ENCODE peak calls at places on chromosomes 1 and 21, in five cellular contexts. H is brain microvascular endothelial cell; F is trophoblast cell; I is CD8-positive, alpha-beta T cell; P is fibroblast of lung. S is an unnamed sample.
A peak's percentile ranks its signal among the peaks of the same experiment; 100 is the strongest.

GRCh38 chr1:30920827-30921226 is 12.3 kb upstream of the SDC3 start:
- DNase-seq in H (peak; percentile 53), F (no peak), I (no peak), P (no peak), S (no peak)

GRCh38 chr1:223478606-223479005 is 85.4 kb downstream of the CCDC185 start:
- DNase-seq in H (no peak), F (no peak), I (no peak), P (no peak), S (no peak)

GRCh38 chr1:3014443-3015268 is 6.6 kb upstream of the ACTRT2 start:
- DNase-seq in H (no peak), F (no peak), I (no peak), P (no peak), S (no peak)

GRCh38 chr1:197065549-197065948 is 1.5 kb downstream of the F13B start:
- DNase-seq in H (peak; percentile 3), F (peak; percentile 41), I (no peak), P (peak; percentile 21), S (no peak)

GRCh38 chr21:34938079-34938764 is 110.9 kb downstream of the RUNX1 start:
- DNase-seq in H (peak; percentile 58), F (peak; percentile 60), I (no peak), P (no peak), S (no peak)

GRCh38 chr1:91582431-91582921 is 81.8 kb downstream of the CDC7 start:
- DNase-seq in H (peak; percentile 93), F (peak; percentile 29), I (no peak), P (peak; percentile 92), S (no peak)

GRCh38 chr1:6026095-6026809 is 19.4 kb upstream of the KCNAB2 start:
- DNase-seq in H (peak; percentile 12), F (peak; percentile 43), I (peak; percentile 94), P (no peak), S (peak; percentile 90)

GRCh38 chr21:25997788-25998611 is 172.6 kb downstream of the APP start:
- DNase-seq in H (no peak), F (no peak), I (no peak), P (no peak), S (no peak)

GRCh38 chr1:94636625-94637024 is 95.1 kb upstream of the F3 start:
- DNase-seq in H (no peak), F (no peak), I (no peak), P (peak; percentile 88), S (no peak)

GRCh38 chr1:199083680-199084079 is 444.8 kb downstream of the PTPRC start:
- DNase-seq in H (peak; percentile 51), F (no peak), I (no peak), P (peak; percentile 65), S (no peak)

GRCh38 chr1:97814121-97814520 is 106.7 kb downstream of the DPYD start:
- DNase-seq in H (no peak), F (no peak), I (no peak), P (no peak), S (no peak)

GRCh38 chr1:179810367-179810715 is 67.2 kb downstream of the FAM163A start:
- DNase-seq in H (no peak), F (no peak), I (no peak), P (no peak), S (no peak)

GRCh38 chr21:40143822-40144525 is 276.7 kb downstream of the PCP4 start:
- DNase-seq in H (peak; percentile 9), F (peak; percentile 88), I (no peak), P (peak; percentile 37), S (no peak)

GRCh38 chr1:12001249-12001917 is 17.9 kb upstream of the MIIP start:
- DNase-seq in H (peak; percentile 37), F (peak; percentile 48), I (no peak), P (peak; percentile 87), S (no peak)

GRCh38 chr1:110737206-110737605 is 62.5 kb upstream of the KCNA3 start:
- DNase-seq in H (no peak), F (peak; percentile 93), I (no peak), P (no peak), S (no peak)

GRCh38 chr1:112704908-112705627 is 1.9 kb downstream of the RHOC start:
- DNase-seq in H (peak; percentile 95), F (peak; percentile 77), I (peak; percentile 54), P (peak; percentile 95), S (peak; percentile 81)

GRCh38 chr1:109199710-109200109 is 14.0 kb upstream of the SARS1 start:
- DNase-seq in H (no peak), F (no peak), I (no peak), P (no peak), S (peak; percentile 51)

GRCh38 chr1:66532798-66533783 is 862 bp upstream of the SGIP1 start:
- DNase-seq in H (peak; percentile 87), F (peak; percentile 21), I (no peak), P (peak; percentile 90), S (no peak)

GRCh38 chr1:41920658-41921057 is 1.9 kb upstream of the HIVEP3 start:
- DNase-seq in H (peak; percentile 37), F (peak; percentile 22), I (no peak), P (peak; percentile 23), S (no peak)

GRCh38 chr1:156226116-156226538 is 13.3 kb downstream of the PMF1 start:
- DNase-seq in H (no peak), F (no peak), I (no peak), P (no peak), S (peak; percentile 60)

GRCh38 chr1:84505167-84506001 is 802 bp upstream of the SPATA1 start:
- DNase-seq in H (peak; percentile 25), F (peak; percentile 72), I (no peak), P (peak; percentile 66), S (no peak)

GRCh38 chr1:181073638-181074037 is 14.9 kb upstream of the IER5 start:
- DNase-seq in H (peak; percentile 85), F (no peak), I (no peak), P (peak; percentile 83), S (no peak)

DNA sequence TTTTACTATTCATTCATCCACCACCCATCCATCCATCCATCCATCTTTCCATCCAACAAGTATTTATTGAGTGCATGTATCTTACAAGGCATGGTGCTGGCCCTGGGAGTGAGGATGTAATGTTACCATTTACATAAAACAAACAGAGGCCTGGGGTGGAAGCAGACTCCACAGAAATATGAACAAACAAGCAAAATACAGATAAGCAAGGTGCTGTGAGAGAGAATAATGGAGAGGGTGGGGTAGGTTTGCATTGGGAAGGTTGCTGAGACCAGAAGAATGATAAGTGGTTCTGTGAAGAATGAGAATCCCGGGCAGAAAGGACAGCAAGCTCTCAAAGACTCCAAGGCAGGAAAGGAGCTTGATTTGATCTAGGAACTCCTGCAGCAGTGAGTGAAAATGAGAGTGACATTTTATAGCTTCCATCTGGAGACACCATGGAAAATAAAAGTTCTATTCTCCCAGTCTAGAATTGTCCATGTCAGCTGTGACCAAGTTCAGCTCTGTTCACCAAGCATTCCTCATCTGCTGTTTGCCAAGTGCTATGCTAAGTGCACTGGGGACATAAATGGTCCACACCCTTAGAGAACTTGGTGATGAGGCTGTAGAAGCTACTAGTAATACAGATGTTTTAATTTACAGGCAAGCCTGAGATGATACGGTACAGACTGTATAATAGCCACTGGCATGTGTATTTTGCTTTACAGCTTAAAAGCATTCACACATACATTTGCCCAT is 75.3 kb downstream of the PEX14 start:
- DNase-seq in H (no peak), F (no peak), I (no peak), P (no peak), S (no peak)
- H3K4me3 ChIP-seq in H (no peak overlapping the region), F (no peak overlapping the region), I (no peak overlapping the region), P (no peak overlapping the region), S (no peak overlapping the region)

GRCh38 chr1:59133997-59134396 is 162.9 kb upstream of the FGGY start:
- DNase-seq in H (no peak), F (no peak), I (no peak), P (no peak), S (no peak)

GRCh38 chr1:59137968-59138367 is 158.9 kb upstream of the FGGY start:
- DNase-seq in H (no peak), F (no peak), I (no peak), P (no peak), S (no peak)

GRCh38 chr1:59136541-59137335 is 160.2 kb upstream of the FGGY start:
- DNase-seq in H (no peak), F (no peak), I (no peak), P (no peak), S (no peak)

GRCh38 chr1:59138402-59138801 is 158.5 kb upstream of the FGGY start:
- DNase-seq in H (no peak), F (no peak), I (no peak), P (no peak), S (no peak)

DNA sequence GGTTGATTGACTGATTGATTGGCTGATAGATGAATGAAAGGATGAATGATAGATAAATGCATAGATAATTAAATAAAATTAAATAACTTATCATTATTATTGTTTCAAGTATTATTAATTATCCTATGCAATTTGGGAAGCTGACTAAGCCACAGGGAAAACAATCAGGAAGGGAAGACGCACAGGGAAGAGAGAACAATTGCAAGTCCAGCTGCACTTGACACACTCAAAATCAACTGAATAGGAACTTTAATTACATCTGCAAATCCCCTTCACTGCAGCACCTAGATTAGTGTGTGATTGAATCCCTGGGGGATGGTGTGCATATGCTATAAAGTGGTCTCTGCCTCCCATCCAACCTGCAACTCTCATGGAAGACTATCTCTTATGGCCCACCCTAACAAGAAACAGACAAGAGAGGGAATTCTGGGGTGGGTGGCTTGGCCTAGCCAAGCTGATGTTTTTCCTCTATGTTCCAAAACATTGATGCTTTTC is 161.1 kb upstream of the FGGY start:
- DNase-seq in H (no peak), F (no peak), I (no peak), P (no peak), S (no peak)
- H3K27me3 ChIP-seq in H (no peaks in the 10 kb centered on the region), F (no peaks in the 10 kb centered on the region), I (no peaks in the 10 kb centered on the region), P (no peaks in the 10 kb centered on the region), S (no peaks in the 10 kb centered on the region)

GRCh38 chr1:211808475-211808874 is 22.1 kb downstream of the LPGAT1 start:
- DNase-seq in H (no peak), F (peak; percentile 21), I (no peak), P (no peak), S (no peak)
- H3K36me3 ChIP-seq in H (no peaks in the 10 kb centered on the region), F (no peaks in the 10 kb centered on the region), I (no peaks in the 10 kb centered on the region), P (no peaks in the 10 kb centered on the region), S (peaks cover 3% of the 10 kb centered on the region)

DNA sequence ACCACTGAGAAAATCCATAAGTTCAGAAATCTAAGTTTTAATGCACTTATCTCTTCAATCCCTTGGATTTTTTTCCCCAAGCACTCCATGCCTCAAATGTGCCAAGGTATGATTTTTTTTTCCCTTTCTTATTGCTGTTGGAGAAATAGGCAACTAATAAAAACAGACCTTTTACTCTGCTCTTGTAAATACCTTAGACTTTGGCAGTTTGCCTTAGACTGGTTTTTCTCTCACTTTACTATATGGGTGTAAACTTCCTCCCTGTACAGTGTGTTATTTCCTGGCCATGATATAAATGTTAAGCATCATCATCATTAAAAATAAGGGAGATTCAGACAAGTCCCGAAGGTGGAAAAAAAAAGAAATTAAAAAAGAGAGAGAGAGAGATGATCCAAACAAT is 65.7 kb downstream of the LRRC8C start:
- DNase-seq in H (no peak), F (no peak), I (no peak), P (no peak), S (no peak)
- H3K4me3 ChIP-seq in H (no peak overlapping the region), F (no peak overlapping the region), I (no peak overlapping the region), P (no peak overlapping the region), S (peak overlapping the region; percentile 73)

GRCh38 chr1:217139513-217139912 is 416.3 kb upstream of the ESRRG start:
- DNase-seq in H (no peak), F (no peak), I (no peak), P (no peak), S (no peak)

GRCh38 chr1:217138173-217138838 is 415.1 kb upstream of the ESRRG start:
- DNase-seq in H (no peak), F (no peak), I (no peak), P (no peak), S (no peak)

GRCh38 chr1:217137210-217137871 is 414.1 kb upstream of the ESRRG start:
- DNase-seq in H (no peak), F (no peak), I (no peak), P (no peak), S (no peak)

GRCh38 chr1:217140041-217140901 is 417.0 kb upstream of the ESRRG start:
- DNase-seq in H (no peak), F (no peak), I (no peak), P (no peak), S (no peak)

GRCh38 chr1:217138839-217139466 is 415.7 kb upstream of the ESRRG start:
- DNase-seq in H (no peak), F (peak; percentile 1), I (no peak), P (no peak), S (no peak)
- H3K27me3 ChIP-seq in H (peaks cover 68% of the 10 kb centered on the region), F (peaks cover 68% of the 10 kb centered on the region), I (peaks cover 7% of the 10 kb centered on the region), P (peaks cover 20% of the 10 kb centered on the region), S (peaks cover 24% of the 10 kb centered on the region)

S was measured in CD4-positive, CD25-positive, alpha-beta regulatory T cell.